ENCODE peak calls at places on chromosomes 1 and 21, in six cellular contexts. F is ELR; K is AG09319; H is NCI-H1092; C is iris pigment epithelial cell; N is stimulated activated CD8-positive, alpha-beta memory T cell treated with anti-CD3 and anti-CD28 coated beads, Interleukin-7, amount 100 ng/mL, for 1 hour. J is an unnamed sample.

GRCh38 chr1:10759413-10760200 is 36.8 kb downstream of the CASZ1 start:
- DNase-seq in N (no peak), K (no peak), C (no peak), H (no peak), F (no peak), J (peak; percentile 25)

GRCh38 chr1:176033474-176033873 is 173.6 kb downstream of the COP1 start:
- DNase-seq in H (no peak), K (no peak), N (no peak), F (peak; percentile 65), C (peak; percentile 26), J (peak; percentile 53)

GRCh38 chr1:26195805-26196204 is 5.4 kb downstream of the CATSPER4 start:
- DNase-seq in N (no peak), H (no peak), C (no peak), F (no peak), K (no peak), J (no peak)

GRCh38 chr1:7408771-7409150 is 362.3 kb upstream of the VAMP3 start:
- DNase-seq in F (no peak), C (no peak), H (no peak), N (no peak), K (no peak), J (no peak)

GRCh38 chr1:168379110-168379860 is 98.6 kb downstream of the TBX19 start:
- DNase-seq in F (peak; percentile 40), H (no peak), N (no peak), C (peak; percentile 42), K (no peak), J (peak; percentile 76)

GRCh38 chr1:155175927-155176371 is 2.3 kb downstream of the TRIM46 start:
- DNase-seq in K (no peak), N (no peak), H (no peak), C (no peak), F (no peak), J (peak; percentile 27)

GRCh38 chr1:29282135-29282923 is 46.0 kb downstream of the PTPRU start:
- DNase-seq in F (no peak), C (no peak), K (no peak), N (no peak), H (no peak), J (no peak)

GRCh38 chr1:204102029-204102611 is 29.2 kb downstream of the SOX13 start:
- DNase-seq in F (no peak), C (no peak), N (no peak), K (no peak), H (peak; percentile 84), J (no peak)

GRCh38 chr21:25509862-25510261 is 97.4 kb downstream of the MRPL39 start:
- DNase-seq in K (no peak), C (no peak), H (no peak), F (no peak), N (no peak), J (no peak)

GRCh38 chr1:196723325-196724185 is 51.1 kb upstream of the CFHR3 start:
- DNase-seq in K (peak; percentile 23), C (peak; percentile 67), H (peak; percentile 43), F (peak; percentile 76), N (no peak), J (peak; percentile 46)

GRCh38 chr1:22104865-22105437 is 37.9 kb downstream of the WNT4 start:
- DNase-seq in C (no peak), K (no peak), N (no peak), F (no peak), H (no peak), J (no peak)

GRCh38 chr1:107964397-107965111 is 426 bp downstream of the VAV3 start:
- DNase-seq in C (peak; percentile 17), N (no peak), K (no peak), H (peak; percentile 4), F (no peak), J (no peak)

GRCh38 chr1:13935336-13935735 is 235.3 kb downstream of the PRDM2 start:
- DNase-seq in H (peak; percentile 75), C (no peak), N (no peak), K (no peak), F (no peak), J (no peak)

GRCh38 chr1:201540846-201541735 is 2.2 kb downstream of the NAV1 start:
- DNase-seq in N (no peak), C (no peak), F (no peak), K (no peak), H (no peak), J (no peak)

GRCh38 chr1:66351913-66352312 is 182.0 kb upstream of the SGIP1 start:
- DNase-seq in F (no peak), C (no peak), N (no peak), K (no peak), H (no peak), J (no peak)

GRCh38 chr21:41137401-41137800 is 30.6 kb upstream of the BACE2 start:
- DNase-seq in C (no peak), N (no peak), F (no peak), K (no peak), H (no peak), J (no peak)

GRCh38 chr1:54081306-54082270 is 28.2 kb downstream of the TCEANC2 start:
- DNase-seq in C (peak; percentile 77), N (peak; percentile 9), F (peak; percentile 72), K (peak; percentile 5), H (peak; percentile 5), J (peak; percentile 87)

GRCh38 chr1:167428418-167428817 is 89.9 kb downstream of the CD247 start:
- DNase-seq in N (no peak), K (no peak), H (no peak), F (peak; percentile 23), C (peak; percentile 63), J (peak; percentile 16)

GRCh38 chr1:55519937-55520683 is 304.9 kb upstream of the USP24 start:
- DNase-seq in H (no peak), C (peak; percentile 19), F (peak; percentile 5), K (peak; percentile 89), N (no peak), J (no peak)

GRCh38 chr1:228393268-228393699 is 13.4 kb downstream of the TRIM11 start:
- DNase-seq in F (peak; percentile 75), K (no peak), N (no peak), C (peak; percentile 57), H (no peak), J (peak; percentile 50)